ENCODE peak calls at places on chromosomes 5 and 9, in eight cellular contexts. J, G, A, I, Z, Y, M and B are unnamed samples.

GRCh38 chr9:116008278-116008677 is 145.3 kb upstream of the PAPPA start:
- DNase-seq in J (no peak), G (peak), A (no peak), I (no peak), Z (no peak), Y (no peak), M (no peak), B (no peak)

GRCh38 chr9:128911529-128912035 is 9.2 kb upstream of the PHYHD1 start:
- DNase-seq in J (peak), G (peak), A (no peak), I (no peak), Z (no peak), Y (no peak), M (no peak), B (no peak)

GRCh38 chr5:137190031-137190430 is 309.1 kb downstream of the SPOCK1 start:
- DNase-seq in J (no peak), G (no peak), A (no peak), I (no peak), Z (no peak), Y (no peak), M (no peak), B (no peak)

GRCh38 chr9:127256324-127256723 is 8.2 kb upstream of the GARNL3 start:
- DNase-seq in J (no peak), G (no peak), A (no peak), I (no peak), Z (no peak), Y (no peak), M (no peak), B (no peak)

GRCh38 chr9:37062331-37062730 is 28.3 kb upstream of the PAX5 start:
- DNase-seq in J (no peak), G (no peak), A (no peak), I (no peak), Z (no peak), Y (no peak), M (no peak), B (no peak)

GRCh38 chr9:27888661-27889295 is 315.5 kb upstream of the C9orf72 start:
- DNase-seq in J (no peak), G (peak), A (no peak), I (no peak), Z (no peak), Y (no peak), M (peak), B (no peak)

GRCh38 chr5:23614422-23614821 is 107.0 kb downstream of the PRDM9 start:
- DNase-seq in J (no peak), G (no peak), A (no peak), I (no peak), Z (no peak), Y (no peak), M (no peak), B (no peak)

GRCh38 chr5:168162464-168162863 is 129.0 kb upstream of the WWC1 start:
- DNase-seq in J (no peak), G (no peak), A (no peak), I (no peak), Z (no peak), Y (no peak), M (no peak), B (no peak)

GRCh38 chr5:176816043-176816745 is 5.8 kb downstream of the UNC5A start:
- DNase-seq in J (no peak), G (no peak), A (no peak), I (no peak), Z (no peak), Y (no peak), M (no peak), B (no peak)

GRCh38 chr9:92980085-92980745 is 32.9 kb downstream of the FGD3 start:
- DNase-seq in J (no peak), G (peak), A (no peak), I (no peak), Z (no peak), Y (no peak), M (no peak), B (no peak)

GRCh38 chr5:93055971-93056370 is 525.0 kb downstream of the NR2F1-AS1 start:
- DNase-seq in J (no peak), G (no peak), A (no peak), I (no peak), Z (no peak), Y (no peak), M (no peak), B (no peak)

GRCh38 chr9:123099042-123099441 is 65.6 kb downstream of the GPR21 start:
- DNase-seq in J (no peak), G (no peak), A (no peak), I (no peak), Z (no peak), Y (no peak), M (no peak), B (no peak)

GRCh38 chr5:6411141-6411540 is 32.8 kb upstream of the MED10 start:
- DNase-seq in J (no peak), G (no peak), A (no peak), I (no peak), Z (no peak), Y (no peak), M (no peak), B (no peak)

GRCh38 chr5:133819977-133820471 is 148.4 kb downstream of the C5orf15 start:
- DNase-seq in J (no peak), G (no peak), A (no peak), I (no peak), Z (no peak), Y (no peak), M (no peak), B (no peak)

GRCh38 chr9:83388346-83388745 is 149.9 kb downstream of the FRMD3 start:
- DNase-seq in J (no peak), G (no peak), A (no peak), I (no peak), Z (no peak), Y (no peak), M (no peak), B (no peak)

GRCh38 chr9:107178302-107178701 is 104.8 kb upstream of the RAD23B start:
- DNase-seq in J (no peak), G (peak), A (no peak), I (no peak), Z (no peak), Y (no peak), M (no peak), B (no peak)

GRCh38 chr9:128192601-128193371 is 1.4 kb upstream of the CIZ1 start:
- DNase-seq in J (no peak), G (peak), A (peak), I (no peak), Z (peak), Y (peak), M (no peak), B (no peak)

GRCh38 chr5:81006955-81007636 is 46.9 kb downstream of the RASGRF2 start:
- DNase-seq in J (no peak), G (no peak), A (peak), I (no peak), Z (peak), Y (no peak), M (no peak), B (no peak)

GRCh38 chr9:106731910-106732309 is 131.1 kb upstream of the ZNF462 start:
- DNase-seq in J (no peak), G (no peak), A (no peak), I (no peak), Z (no peak), Y (no peak), M (no peak), B (no peak)

GRCh38 chr5:167096816-167097215 is 1194.6 kb upstream of the WWC1 start:
- DNase-seq in J (no peak), G (no peak), A (no peak), I (no peak), Z (no peak), Y (no peak), M (no peak), B (no peak)